ENCODE peak calls at places on chromosome 9, in four cellular contexts. P, Q, A and I are unnamed samples.

GRCh38 chr9:2209400-2209799 is 194.3 kb downstream of the SMARCA2 start:
- DNase-seq in P (no peak), Q (no peak), A (no peak), I (no peak)

GRCh38 chr9:4850611-4851010 is 57.9 kb downstream of the RCL1 start:
- DNase-seq in P (peak; percentile 24), Q (peak; percentile 68), A (no peak), I (no peak)

GRCh38 chr9:36400332-36401178 is 486 bp upstream of the RNF38 start:
- DNase-seq in P (peak; percentile 81), Q (peak; percentile 93), A (peak; percentile 93), I (peak; percentile 83)

GRCh38 chr9:133863193-133863592 is 125.0 kb upstream of the SARDH start:
- DNase-seq in P (no peak), Q (no peak), A (no peak), I (no peak)

GRCh38 chr9:123225374-123225813 is 43.0 kb downstream of the STRBP start:
- DNase-seq in P (no peak), Q (no peak), A (no peak), I (no peak)

GRCh38 chr9:9914174-9914573 is 698.6 kb downstream of the PTPRD start:
- DNase-seq in P (no peak), Q (no peak), A (no peak), I (no peak)

GRCh38 chr9:104869801-104870200 is 58.2 kb downstream of the ABCA1 start:
- DNase-seq in P (no peak), Q (no peak), A (no peak), I (no peak)

GRCh38 chr9:20786807-20787206 is 102.7 kb downstream of the FOCAD start:
- DNase-seq in P (no peak), Q (no peak), A (no peak), I (no peak)

GRCh38 chr9:101601904-101602765 is 7.4 kb upstream of the PPP3R2 start:
- DNase-seq in P (no peak), Q (no peak), A (peak; percentile 24), I (no peak)

GRCh38 chr9:135029871-135030710 is 57.4 kb upstream of the OLFM1 start:
- DNase-seq in P (no peak), Q (no peak), A (no peak), I (no peak)

GRCh38 chr9:22722492-22722891 is 275.9 kb downstream of the DMRTA1 start:
- DNase-seq in P (no peak), Q (no peak), A (no peak), I (no peak)

GRCh38 chr9:84340535-84340934 is at the start of gene SLC28A3:
- DNase-seq in P (no peak), Q (no peak), A (no peak), I (no peak)

GRCh38 chr9:84339523-84339922 is 1.0 kb downstream of the SLC28A3 start:
- DNase-seq in P (no peak), Q (no peak), A (no peak), I (no peak)

GRCh38 chr9:84337252-84337651 is 3.3 kb downstream of the SLC28A3 start:
- DNase-seq in P (no peak), Q (no peak), A (no peak), I (no peak)

GRCh38 chr9:84338792-84339191 is 1.8 kb downstream of the SLC28A3 start:
- DNase-seq in P (no peak), Q (no peak), A (no peak), I (no peak)

DNA sequence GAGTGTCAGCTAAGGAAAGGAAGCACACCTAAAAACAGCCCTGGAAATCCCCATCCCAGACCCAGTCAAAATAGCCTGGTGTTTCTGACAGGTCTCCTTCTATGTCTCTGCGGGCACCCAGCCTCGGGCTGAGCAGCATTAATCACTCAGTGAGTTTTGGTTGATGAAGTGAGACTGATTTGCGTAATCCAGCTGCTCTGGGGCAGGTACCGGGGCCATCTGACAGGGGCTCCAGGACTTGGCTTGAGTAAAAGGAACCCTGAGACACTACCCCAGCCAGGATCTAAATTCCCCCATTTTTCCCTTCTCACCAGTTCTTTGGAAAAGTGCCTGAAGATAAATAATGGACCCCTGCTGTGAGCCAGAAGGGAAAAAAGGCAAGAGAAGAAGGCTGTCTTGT is 607 bp downstream of the SLC28A3 start:
- DNase-seq in P (no peak), Q (no peak), A (no peak), I (no peak)
- TF ChIP-seq CTCF in P (no peak), Q (no peak), A (no peak), I (no peak)

DNA sequence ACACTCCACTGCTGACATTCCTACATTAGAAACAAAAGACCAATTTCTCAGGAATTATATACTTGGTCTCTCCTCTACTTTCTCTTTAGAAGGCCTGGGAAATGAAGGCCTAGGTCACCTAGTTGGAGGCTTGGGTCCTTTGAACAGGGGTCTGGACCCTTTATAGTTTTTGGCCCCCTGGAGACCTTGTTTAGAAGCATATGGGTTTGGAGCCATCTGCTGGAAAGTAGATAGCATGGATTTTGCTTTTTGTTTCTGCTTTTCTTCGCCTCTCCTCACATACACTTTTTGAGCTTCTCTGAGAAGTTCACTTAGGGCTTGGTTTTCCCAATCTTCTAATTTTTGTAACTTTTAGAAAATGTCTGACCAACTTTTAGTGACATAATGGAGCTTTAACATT is 67.1 kb upstream of the CDK20 start:
- DNase-seq in P (no peak), Q (no peak), A (no peak), I (no peak)
- TF ChIP-seq CTCF in P (no peak), Q (peak; percentile 26), A (peak; percentile 29), I (no peak)

GRCh38 chr9:124812401-124813016 is 35.6 kb downstream of the OLFML2A start:
- DNase-seq in P (no peak), Q (peak; percentile 93), A (no peak), I (no peak)
- TF ChIP-seq CTCF in P (no peak), Q (no peak), A (no peak), I (no peak)

GRCh38 chr9:94553029-94553938 is 1.6 kb upstream of the PCAT7 start:
- DNase-seq in P (no peak), Q (no peak), A (no peak), I (no peak)

GRCh38 chr9:94554078-94554438 is 825 bp upstream of the PCAT7 start:
- DNase-seq in P (no peak), Q (no peak), A (no peak), I (no peak)

GRCh38 chr9:94560237-94560636 is 5.4 kb downstream of the PCAT7 start:
- DNase-seq in P (no peak), Q (no peak), A (no peak), I (no peak)

DNA sequence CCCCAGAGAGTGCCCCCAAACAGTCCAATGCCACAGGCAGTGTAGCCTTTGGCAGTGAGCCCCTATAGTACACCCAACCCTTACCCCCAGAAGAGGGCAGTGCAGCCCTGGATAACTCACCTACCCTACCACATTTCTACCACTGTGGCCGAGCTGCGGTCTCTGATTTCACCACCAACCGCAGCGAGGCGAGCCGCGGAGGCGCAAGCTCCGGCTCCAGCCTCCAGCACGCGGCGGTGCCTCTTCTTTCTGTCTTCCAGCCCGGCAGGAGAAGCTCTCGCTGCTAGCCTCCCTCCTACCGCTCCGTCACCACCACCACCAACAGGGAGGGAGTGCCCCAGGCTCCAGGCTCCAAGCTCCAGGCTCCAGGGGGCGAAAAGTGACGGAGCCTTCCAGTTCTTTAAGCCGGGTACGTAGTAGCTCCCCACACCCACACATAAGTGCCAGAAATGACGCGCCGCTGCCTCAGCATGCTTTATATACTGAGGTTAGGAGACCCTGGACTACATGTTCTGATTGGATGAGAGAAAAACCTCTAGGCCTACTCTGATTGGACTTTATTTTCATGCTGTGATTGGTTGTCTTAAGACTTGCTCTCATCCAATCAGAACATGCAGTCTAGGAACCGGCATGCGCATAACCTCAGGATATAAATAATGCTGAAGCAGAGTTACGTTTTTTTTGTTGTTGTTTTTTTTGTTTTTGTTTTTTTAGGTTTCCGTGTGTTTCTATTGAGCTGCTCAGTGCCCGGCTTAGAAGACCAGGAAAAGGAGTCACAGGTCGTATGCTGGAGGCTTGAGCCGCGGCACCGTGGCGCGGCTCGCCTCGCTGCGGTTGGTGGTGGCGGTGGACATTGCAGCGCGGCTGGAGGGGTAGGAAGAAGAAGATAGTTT is at the start of gene PCAT7:
- DNase-seq in P (no peak), Q (no peak), A (peak; percentile 75), I (no peak)
- TF ChIP-seq CTCF in P (peak; percentile 57), Q (no peak), A (peak; percentile 53), I (no peak)